ENCODE peak calls at places on chromosomes 4 and X, in four cellular contexts. One of them, this sample, is unnamed.
A peak's percentile ranks its signal among the peaks of the same experiment; 100 is the strongest.

GRCh38 chr4:121308328-121308663 is 72.5 kb downstream of the QRFPR start:
- DNase-seq in dorsolateral prefrontal cortex: no peak
- DNase-seq in AG09319: no peak
- DNase-seq in heart left ventricle: no peak
- DNase-seq in this sample: no peak

GRCh38 chr4:108042927-108043326 is 53.2 kb downstream of the HADH start:
- DNase-seq in dorsolateral prefrontal cortex: no peak
- DNase-seq in AG09319: no peak
- DNase-seq in heart left ventricle: no peak
- DNase-seq in this sample: no peak

GRCh38 chrX:15564981-15565579 is 35.7 kb downstream of the ACE2 start:
- DNase-seq in dorsolateral prefrontal cortex: peak; percentile 14
- DNase-seq in AG09319: peak; percentile 22
- DNase-seq in heart left ventricle: peak; percentile 41
- DNase-seq in this sample: peak; percentile 45

GRCh38 chr4:110808371-110808878 is 185.5 kb upstream of the PITX2 start:
- DNase-seq in dorsolateral prefrontal cortex: no peak
- DNase-seq in AG09319: no peak
- DNase-seq in heart left ventricle: no peak
- DNase-seq in this sample: no peak

GRCh38 chr4:159764343-159764952 is 661.6 kb downstream of the RAPGEF2 start:
- DNase-seq in dorsolateral prefrontal cortex: no peak
- DNase-seq in AG09319: no peak
- DNase-seq in heart left ventricle: no peak
- DNase-seq in this sample: no peak

GRCh38 chrX:66015152-66015827 is 24.6 kb downstream of the VSIG4 start:
- DNase-seq in dorsolateral prefrontal cortex: no peak
- DNase-seq in AG09319: no peak
- DNase-seq in heart left ventricle: peak; percentile 30
- DNase-seq in this sample: peak; percentile 63

GRCh38 chr4:53705151-53705764 is 114.0 kb upstream of the LNX1 start:
- DNase-seq in dorsolateral prefrontal cortex: no peak
- DNase-seq in AG09319: no peak
- DNase-seq in heart left ventricle: no peak
- DNase-seq in this sample: no peak

GRCh38 chr4:76197971-76198410 is 15.6 kb downstream of the SCARB2 start:
- DNase-seq in dorsolateral prefrontal cortex: peak; percentile 82
- DNase-seq in AG09319: no peak
- DNase-seq in heart left ventricle: peak; percentile 73
- DNase-seq in this sample: no peak

GRCh38 chrX:106481341-106481740 is 130.4 kb upstream of the RADX start:
- DNase-seq in dorsolateral prefrontal cortex: peak; percentile 10
- DNase-seq in AG09319: no peak
- DNase-seq in heart left ventricle: no peak
- DNase-seq in this sample: no peak

GRCh38 chr4:121034010-121034409 is 38.3 kb downstream of the NDNF start:
- DNase-seq in dorsolateral prefrontal cortex: no peak
- DNase-seq in AG09319: peak; percentile 7
- DNase-seq in heart left ventricle: no peak
- DNase-seq in this sample: no peak

GRCh38 chr4:68390205-68390604 is 40.3 kb upstream of the YTHDC1 start:
- DNase-seq in dorsolateral prefrontal cortex: no peak
- DNase-seq in AG09319: no peak
- DNase-seq in heart left ventricle: no peak
- DNase-seq in this sample: no peak

GRCh38 chr4:169074117-169074516 is 64.1 kb upstream of the CBR4 start:
- DNase-seq in dorsolateral prefrontal cortex: no peak
- DNase-seq in AG09319: no peak
- DNase-seq in heart left ventricle: no peak
- DNase-seq in this sample: no peak

GRCh38 chr4:186676531-186677158 is 47.0 kb downstream of the FAT1 start:
- DNase-seq in dorsolateral prefrontal cortex: no peak
- DNase-seq in AG09319: peak; percentile 54
- DNase-seq in heart left ventricle: no peak
- DNase-seq in this sample: no peak

GRCh38 chr4:4734425-4734824 is 125.0 kb upstream of the MSX1 start:
- DNase-seq in dorsolateral prefrontal cortex: no peak
- DNase-seq in AG09319: no peak
- DNase-seq in heart left ventricle: no peak
- DNase-seq in this sample: no peak

GRCh38 chr4:150569384-150569987 is 12.5 kb upstream of the MAB21L2 start:
- DNase-seq in dorsolateral prefrontal cortex: no peak
- DNase-seq in AG09319: peak; percentile 71
- DNase-seq in heart left ventricle: no peak
- DNase-seq in this sample: no peak

GRCh38 chr4:6772223-6772928 is 10.2 kb upstream of the KIAA0232 start:
- DNase-seq in dorsolateral prefrontal cortex: no peak
- DNase-seq in AG09319: no peak
- DNase-seq in heart left ventricle: no peak
- DNase-seq in this sample: no peak

GRCh38 chr4:8308856-8309771 is 39.6 kb downstream of the HTRA3 start:
- DNase-seq in dorsolateral prefrontal cortex: no peak
- DNase-seq in AG09319: no peak
- DNase-seq in heart left ventricle: peak; percentile 70
- DNase-seq in this sample: peak; percentile 44
- TF ChIP-seq CTCF in dorsolateral prefrontal cortex: no peak
- TF ChIP-seq CTCF in AG09319: peak; percentile 12
- TF ChIP-seq CTCF in heart left ventricle: peak; percentile 25
- TF ChIP-seq CTCF in this sample: no peak

GRCh38 chr4:683247-683897 is 5.6 kb downstream of the SLC49A3 start:
- DNase-seq in dorsolateral prefrontal cortex: no peak
- DNase-seq in AG09319: no peak
- DNase-seq in heart left ventricle: no peak
- DNase-seq in this sample: peak; percentile 44

GRCh38 chr4:682490-683172 is 6.3 kb downstream of the SLC49A3 start:
- DNase-seq in dorsolateral prefrontal cortex: no peak
- DNase-seq in AG09319: no peak
- DNase-seq in heart left ventricle: peak; percentile 41
- DNase-seq in this sample: peak; percentile 42

GRCh38 chr4:684611-685010 is 4.3 kb downstream of the SLC49A3 start:
- DNase-seq in dorsolateral prefrontal cortex: no peak
- DNase-seq in AG09319: no peak
- DNase-seq in heart left ventricle: no peak
- DNase-seq in this sample: no peak

GRCh38 chr4:685681-686218 is 3.2 kb downstream of the SLC49A3 start:
- DNase-seq in dorsolateral prefrontal cortex: no peak
- DNase-seq in AG09319: no peak
- DNase-seq in heart left ventricle: peak; percentile 35
- DNase-seq in this sample: no peak

GRCh38 chr4:683982-684571 is 4.9 kb downstream of the SLC49A3 start:
- DNase-seq in dorsolateral prefrontal cortex: peak; percentile 67
- DNase-seq in AG09319: no peak
- DNase-seq in heart left ventricle: peak; percentile 80
- DNase-seq in this sample: peak; percentile 58
- TF ChIP-seq CTCF in dorsolateral prefrontal cortex: peak; percentile 69
- TF ChIP-seq CTCF in AG09319: peak; percentile 80
- TF ChIP-seq CTCF in heart left ventricle: peak; percentile 73
- TF ChIP-seq CTCF in this sample: peak; percentile 97

DNA sequence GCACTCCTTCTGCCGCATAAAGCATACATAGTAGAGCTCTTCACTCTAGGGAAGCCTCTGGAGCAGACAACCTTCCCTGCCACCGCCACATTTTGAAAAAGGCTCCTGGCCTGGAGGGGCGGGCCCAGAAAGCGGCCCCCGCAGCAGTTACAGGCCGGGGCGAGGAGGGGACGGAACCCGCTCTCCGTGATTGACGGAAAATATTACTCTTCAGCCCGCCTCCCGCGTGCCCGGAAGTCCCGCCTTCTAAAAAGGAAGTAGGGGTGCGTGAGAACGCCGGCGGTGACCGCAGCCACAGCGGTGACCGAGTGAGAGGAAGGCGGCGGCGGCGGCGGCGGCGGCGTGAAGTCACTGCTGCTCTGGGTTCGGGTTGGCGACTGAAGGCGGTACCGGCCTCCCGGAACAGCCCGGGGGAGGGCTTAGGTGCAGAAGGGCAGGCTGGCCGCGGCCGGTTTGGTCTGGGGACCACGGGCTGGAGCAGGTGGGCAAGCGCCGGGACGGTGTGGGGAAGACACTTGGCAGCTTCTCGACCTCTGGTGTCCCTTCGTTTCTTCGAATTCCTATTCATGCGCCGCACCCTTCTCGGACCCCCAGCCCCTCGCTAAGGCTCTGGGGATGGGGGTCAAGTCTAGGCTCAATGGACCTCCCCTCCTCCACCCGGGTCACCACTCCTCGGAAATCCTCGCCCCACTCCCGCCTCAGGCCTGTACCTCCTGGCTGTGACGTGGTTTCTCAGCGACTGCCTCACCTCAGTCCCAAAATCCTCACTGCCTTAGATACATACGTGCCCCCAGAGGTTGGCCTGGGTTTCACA is at the start of gene HCCS:
- DNase-seq in dorsolateral prefrontal cortex: peak; percentile 79
- DNase-seq in AG09319: peak; percentile 44
- DNase-seq in heart left ventricle: peak; percentile 86
- DNase-seq in this sample: peak; percentile 83
- TF ChIP-seq CTCF in dorsolateral prefrontal cortex: no peak
- TF ChIP-seq CTCF in AG09319: no peak
- TF ChIP-seq CTCF in heart left ventricle: no peak
- TF ChIP-seq CTCF in this sample: no peak

GRCh38 chr4:182809417-182810102 is 107.6 kb downstream of the DCTD start:
- DNase-seq in dorsolateral prefrontal cortex: no peak
- DNase-seq in AG09319: no peak
- DNase-seq in heart left ventricle: no peak
- DNase-seq in this sample: no peak
- TF ChIP-seq CTCF in dorsolateral prefrontal cortex: no peak
- TF ChIP-seq CTCF in AG09319: no peak
- TF ChIP-seq CTCF in heart left ventricle: no peak
- TF ChIP-seq CTCF in this sample: peak; percentile 10

GRCh38 chr4:81465668-81466357 is 5.9 kb downstream of the RASGEF1B start:
- DNase-seq in dorsolateral prefrontal cortex: no peak
- DNase-seq in AG09319: no peak
- DNase-seq in heart left ventricle: no peak
- DNase-seq in this sample: no peak
- TF ChIP-seq CTCF in dorsolateral prefrontal cortex: no peak
- TF ChIP-seq CTCF in AG09319: no peak
- TF ChIP-seq CTCF in heart left ventricle: no peak
- TF ChIP-seq CTCF in this sample: no peak

GRCh38 chr4:90415116-90415515 is 287.9 kb downstream of the CCSER1 start:
- DNase-seq in dorsolateral prefrontal cortex: no peak
- DNase-seq in AG09319: no peak
- DNase-seq in heart left ventricle: no peak
- DNase-seq in this sample: no peak

DNA sequence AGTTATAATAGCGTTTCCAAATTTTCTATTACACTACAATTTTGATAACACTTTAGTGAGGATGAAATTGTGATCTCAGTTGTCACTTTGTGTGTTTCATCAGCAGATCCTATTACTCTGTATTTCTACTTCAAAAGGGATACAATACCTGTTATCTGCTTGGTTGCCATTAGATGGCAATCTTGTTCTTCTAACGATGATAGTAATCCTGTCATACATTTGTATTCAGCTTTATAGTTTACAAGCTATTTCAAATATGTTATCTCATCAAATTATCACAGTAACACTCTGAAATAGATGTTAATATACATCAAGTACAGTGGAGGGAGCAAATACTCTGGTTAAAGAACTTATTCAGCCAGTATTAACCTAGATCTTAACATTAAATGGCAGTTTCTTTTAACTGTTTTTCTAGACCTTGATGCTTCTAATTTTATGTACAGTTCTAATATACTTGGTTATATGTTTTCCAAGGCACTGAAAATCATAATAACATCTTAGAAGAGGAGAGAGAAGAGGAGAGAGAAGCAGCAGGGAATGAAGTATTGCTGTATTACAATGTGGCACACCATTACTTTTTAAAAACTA is 292.0 kb downstream of the CCSER1 start:
- DNase-seq in dorsolateral prefrontal cortex: no peak
- DNase-seq in AG09319: no peak
- DNase-seq in heart left ventricle: no peak
- DNase-seq in this sample: no peak
- TF ChIP-seq CTCF in dorsolateral prefrontal cortex: peak; percentile 79
- TF ChIP-seq CTCF in AG09319: peak; percentile 39
- TF ChIP-seq CTCF in heart left ventricle: peak; percentile 56
- TF ChIP-seq CTCF in this sample: no peak

DNA sequence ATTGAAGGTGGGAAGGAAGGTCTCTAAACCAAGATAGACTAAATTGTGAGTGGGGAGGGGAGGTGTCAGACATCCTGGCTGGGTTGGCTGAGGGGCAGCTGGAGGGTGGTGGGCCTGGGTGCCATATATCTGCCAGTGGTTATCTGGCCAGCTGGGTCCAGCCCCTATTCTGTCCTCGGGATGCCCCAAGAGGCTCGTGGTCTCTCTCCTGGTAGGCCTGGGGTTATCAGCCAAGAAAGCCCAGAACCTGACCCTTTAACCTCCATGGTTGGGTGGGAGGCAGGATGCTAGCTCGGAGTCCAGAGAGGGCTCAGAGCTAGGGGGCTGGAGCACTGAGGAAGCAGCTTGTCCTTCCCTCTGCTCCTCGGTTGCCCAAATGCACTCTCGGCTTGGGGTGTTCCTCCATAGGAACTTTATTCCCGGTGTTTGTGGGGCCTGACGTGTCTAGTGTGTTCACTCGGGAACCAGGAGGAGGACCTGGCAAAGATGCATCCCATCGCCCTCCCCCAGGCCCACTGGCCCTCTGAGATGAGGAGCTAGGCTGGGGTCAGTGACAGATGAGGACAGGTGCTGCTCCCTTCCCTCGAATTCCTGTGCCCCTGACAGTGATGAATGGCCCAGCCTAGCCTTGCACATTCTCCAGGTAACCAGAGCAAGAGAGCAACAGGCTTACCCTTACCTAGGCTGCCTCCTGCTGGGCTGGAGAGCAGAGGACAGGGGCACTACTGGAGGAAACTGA is 5.2 kb upstream of the EFNB1 start:
- DNase-seq in dorsolateral prefrontal cortex: no peak
- DNase-seq in AG09319: no peak
- DNase-seq in heart left ventricle: no peak
- DNase-seq in this sample: no peak
- TF ChIP-seq CTCF in dorsolateral prefrontal cortex: no peak
- TF ChIP-seq CTCF in AG09319: no peak
- TF ChIP-seq CTCF in heart left ventricle: no peak
- TF ChIP-seq CTCF in this sample: no peak

GRCh38 chr4:94356444-94356843 is 13.8 kb upstream of the HPGDS start:
- DNase-seq in dorsolateral prefrontal cortex: no peak
- DNase-seq in AG09319: no peak
- DNase-seq in heart left ventricle: no peak
- DNase-seq in this sample: no peak

GRCh38 chr4:94350095-94350494 is 7.5 kb upstream of the HPGDS start:
- DNase-seq in dorsolateral prefrontal cortex: no peak
- DNase-seq in AG09319: no peak
- DNase-seq in heart left ventricle: no peak
- DNase-seq in this sample: no peak

GRCh38 chr4:94354474-94354896 is 11.8 kb upstream of the HPGDS start:
- DNase-seq in dorsolateral prefrontal cortex: no peak
- DNase-seq in AG09319: no peak
- DNase-seq in heart left ventricle: no peak
- DNase-seq in this sample: no peak

GRCh38 chr4:94349193-94349592 is 6.6 kb upstream of the HPGDS start:
- DNase-seq in dorsolateral prefrontal cortex: no peak
- DNase-seq in AG09319: no peak
- DNase-seq in heart left ventricle: no peak
- DNase-seq in this sample: no peak

GRCh38 chr4:94352996-94353395 is 10.4 kb upstream of the HPGDS start:
- DNase-seq in dorsolateral prefrontal cortex: no peak
- DNase-seq in AG09319: no peak
- DNase-seq in heart left ventricle: no peak
- DNase-seq in this sample: no peak
- TF ChIP-seq CTCF in dorsolateral prefrontal cortex: no peak
- TF ChIP-seq CTCF in AG09319: no peak
- TF ChIP-seq CTCF in heart left ventricle: no peak
- TF ChIP-seq CTCF in this sample: no peak